ENCODE peak calls at places on chromosome 1, in four cellular contexts. One of them, this sample, is unnamed.
A peak's percentile ranks its signal among the peaks of the same experiment; 100 is the strongest.

GRCh38 chr1:12173631-12174121 is 6.9 kb downstream of the TNFRSF1B start:
- DNase-seq in uterus: no peak
- DNase-seq in A549: no peak
- DNase-seq in kidney: no peak
- DNase-seq in this sample: peak; percentile 60

GRCh38 chr1:161207173-161207572 is 5.0 kb downstream of the NDUFS2 start:
- DNase-seq in kidney: peak; percentile 86
- DNase-seq in uterus: peak; percentile 60
- DNase-seq in A549: no peak
- DNase-seq in this sample: no peak

GRCh38 chr1:80994934-80995333 is 805.8 kb upstream of the ADGRL2 start:
- DNase-seq in uterus: no peak
- DNase-seq in A549: no peak
- DNase-seq in kidney: no peak
- DNase-seq in this sample: no peak

GRCh38 chr1:156126701-156127534 is 12.4 kb downstream of the LMNA start:
- DNase-seq in A549: no peak
- DNase-seq in uterus: no peak
- DNase-seq in kidney: peak; percentile 89
- DNase-seq in this sample: peak; percentile 69

GRCh38 chr1:240946926-240947325 is 335.0 kb upstream of the GREM2 start:
- DNase-seq in A549: peak; percentile 35
- DNase-seq in uterus: no peak
- DNase-seq in kidney: no peak
- DNase-seq in this sample: peak; percentile 20

GRCh38 chr1:7470904-7471638 is 300.0 kb upstream of the VAMP3 start:
- DNase-seq in A549: peak; percentile 90
- DNase-seq in uterus: peak; percentile 66
- DNase-seq in kidney: peak; percentile 95
- DNase-seq in this sample: no peak

GRCh38 chr1:8464987-8465386 is 147.1 kb downstream of the SLC45A1 start:
- DNase-seq in kidney: no peak
- DNase-seq in A549: no peak
- DNase-seq in uterus: no peak
- DNase-seq in this sample: no peak

GRCh38 chr1:223482766-223483165 is 89.6 kb downstream of the CCDC185 start:
- DNase-seq in uterus: no peak
- DNase-seq in A549: no peak
- DNase-seq in kidney: no peak
- DNase-seq in this sample: no peak

DNA sequence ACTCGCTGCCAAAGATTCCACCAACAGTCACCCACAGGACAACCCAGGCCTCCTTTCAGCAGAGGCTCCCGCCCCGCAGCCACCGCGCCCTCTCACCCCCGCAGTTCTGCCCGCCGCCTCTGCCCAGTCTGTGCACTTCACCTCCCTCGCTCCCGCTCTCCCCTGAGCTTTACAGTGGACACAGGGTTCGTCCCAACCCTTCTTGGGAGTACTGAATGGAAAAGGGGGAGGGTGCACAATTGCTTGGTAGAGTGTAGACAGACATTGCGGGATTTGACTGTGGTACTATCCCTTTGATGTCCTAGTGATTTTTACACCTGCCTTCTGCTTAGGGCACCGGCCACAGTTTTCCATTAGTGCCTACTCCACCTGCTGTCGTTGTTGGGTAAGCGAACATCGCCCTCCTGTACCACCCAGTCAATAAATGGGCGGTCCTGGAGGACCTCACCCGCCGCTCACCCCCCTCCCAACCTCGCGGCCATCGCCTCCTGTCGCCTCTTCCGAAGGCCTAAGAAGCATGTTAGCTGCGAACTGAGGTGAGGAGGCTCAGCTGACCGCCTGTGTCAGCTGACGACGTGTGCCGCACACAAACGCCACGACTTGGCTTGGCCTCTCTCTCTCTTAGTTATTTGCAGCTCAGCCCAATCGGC is 9.3 kb upstream of the NBPF11 start:
- DNase-seq in kidney: peak; percentile 61
- DNase-seq in A549: no peak
- DNase-seq in uterus: no peak
- DNase-seq in this sample: peak; percentile 2
- TF ChIP-seq CTCF in kidney: no peak
- TF ChIP-seq CTCF in A549: no peak
- TF ChIP-seq CTCF in uterus: no peak
- TF ChIP-seq CTCF in this sample: no peak

DNA sequence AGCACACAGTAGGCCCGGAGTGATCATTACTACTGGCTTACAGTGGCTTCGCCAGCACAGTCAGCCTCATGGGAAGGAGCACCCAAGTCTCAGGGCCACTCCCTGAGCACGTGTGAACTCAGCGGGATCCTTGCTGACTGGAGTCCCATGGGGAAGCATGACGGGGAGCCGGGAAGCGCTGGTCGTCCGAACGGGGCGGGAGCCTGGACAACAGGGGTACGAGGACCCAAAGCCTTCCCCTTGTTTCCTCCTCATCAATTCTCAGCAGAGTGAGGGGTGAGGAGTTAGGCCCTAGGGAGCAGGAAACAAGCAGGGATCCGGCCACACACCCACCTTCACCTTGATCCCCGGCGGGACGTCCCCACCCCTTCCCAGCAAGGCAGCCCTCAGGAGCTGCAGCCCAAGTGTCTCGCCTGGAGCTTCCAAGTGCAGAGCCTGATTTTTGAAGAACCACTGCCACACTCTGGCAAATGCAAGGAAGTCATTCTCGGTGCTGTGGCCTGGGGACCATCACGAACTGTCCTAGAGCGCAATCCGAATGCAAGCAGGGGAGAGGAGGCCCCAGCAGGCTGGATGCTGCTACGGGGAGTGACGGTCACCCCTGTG is 35.5 kb downstream of the TOMM20 start:
- DNase-seq in uterus: peak; percentile 45
- DNase-seq in kidney: peak; percentile 83
- DNase-seq in A549: peak; percentile 36
- DNase-seq in this sample: no peak
- TF ChIP-seq CTCF in uterus: no peak
- TF ChIP-seq CTCF in kidney: peak; percentile 37
- TF ChIP-seq CTCF in A549: no peak
- TF ChIP-seq CTCF in this sample: peak; percentile 36

GRCh38 chr1:204828352-204828850 is 42.3 kb upstream of the NFASC start:
- DNase-seq in kidney: peak; percentile 89
- DNase-seq in A549: peak; percentile 84
- DNase-seq in uterus: peak; percentile 88
- DNase-seq in this sample: no peak
- TF ChIP-seq CTCF in kidney: peak; percentile 20
- TF ChIP-seq CTCF in A549: no peak
- TF ChIP-seq CTCF in uterus: peak; percentile 60
- TF ChIP-seq CTCF in this sample: no peak

DNA sequence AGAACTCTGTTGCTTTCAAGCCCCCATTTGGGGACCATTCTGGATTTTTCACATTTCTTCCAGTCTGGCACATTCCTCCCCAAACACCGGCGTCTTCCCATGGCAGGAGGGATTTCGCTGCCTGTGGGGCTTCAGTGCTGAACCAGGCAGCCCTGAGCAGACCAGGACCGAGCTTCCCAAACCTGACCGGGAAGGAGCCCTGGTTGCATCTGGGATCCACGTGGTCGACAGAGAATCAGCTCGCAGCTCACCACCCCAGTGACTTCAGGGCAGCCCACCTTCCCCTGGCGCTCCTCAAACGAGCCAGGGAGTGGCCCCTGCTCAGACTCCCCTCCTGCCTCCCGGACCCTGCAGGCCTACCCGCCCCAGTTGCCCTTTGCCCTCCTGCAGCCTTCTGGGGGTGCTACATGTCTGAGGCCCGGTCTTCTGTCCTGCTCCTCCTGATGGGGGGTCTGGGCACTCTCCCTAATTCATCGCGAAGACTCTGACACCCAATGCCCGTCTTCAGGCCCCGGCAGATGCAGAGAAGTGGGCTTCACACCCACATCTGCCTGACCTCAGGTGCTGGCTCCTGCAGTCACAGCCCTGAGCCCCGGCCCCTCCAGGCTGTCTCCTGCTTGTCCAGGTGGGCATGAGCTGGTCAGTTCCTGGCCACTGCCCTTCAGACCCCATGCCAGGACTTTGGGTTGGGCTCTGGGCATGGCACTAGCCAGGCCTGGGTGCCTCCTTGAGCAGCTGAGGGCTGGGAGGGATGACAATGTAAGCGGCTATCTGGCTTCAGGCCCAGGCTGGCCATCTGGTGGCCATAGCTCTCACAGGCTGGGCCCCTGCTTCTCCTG is 26.2 kb upstream of the PRSS38 start:
- DNase-seq in kidney: peak; percentile 72
- DNase-seq in uterus: no peak
- DNase-seq in A549: no peak
- DNase-seq in this sample: no peak
- TF ChIP-seq CTCF in kidney: no peak
- TF ChIP-seq CTCF in uterus: no peak
- TF ChIP-seq CTCF in A549: no peak
- TF ChIP-seq CTCF in this sample: no peak

GRCh38 chr1:201444792-201445191 is 23.3 kb upstream of the TNNI1 start:
- DNase-seq in uterus: no peak
- DNase-seq in A549: no peak
- DNase-seq in kidney: no peak
- DNase-seq in this sample: no peak

GRCh38 chr1:201450721-201451291 is 18.2 kb downstream of the PHLDA3 start:
- DNase-seq in uterus: peak; percentile 84
- DNase-seq in A549: no peak
- DNase-seq in kidney: peak; percentile 80
- DNase-seq in this sample: no peak

GRCh38 chr1:201445300-201445699 is 23.7 kb downstream of the PHLDA3 start:
- DNase-seq in A549: no peak
- DNase-seq in kidney: no peak
- DNase-seq in uterus: no peak
- DNase-seq in this sample: no peak

GRCh38 chr1:201448981-201449380 is 20.0 kb downstream of the PHLDA3 start:
- DNase-seq in uterus: no peak
- DNase-seq in A549: no peak
- DNase-seq in kidney: no peak
- DNase-seq in this sample: no peak

DNA sequence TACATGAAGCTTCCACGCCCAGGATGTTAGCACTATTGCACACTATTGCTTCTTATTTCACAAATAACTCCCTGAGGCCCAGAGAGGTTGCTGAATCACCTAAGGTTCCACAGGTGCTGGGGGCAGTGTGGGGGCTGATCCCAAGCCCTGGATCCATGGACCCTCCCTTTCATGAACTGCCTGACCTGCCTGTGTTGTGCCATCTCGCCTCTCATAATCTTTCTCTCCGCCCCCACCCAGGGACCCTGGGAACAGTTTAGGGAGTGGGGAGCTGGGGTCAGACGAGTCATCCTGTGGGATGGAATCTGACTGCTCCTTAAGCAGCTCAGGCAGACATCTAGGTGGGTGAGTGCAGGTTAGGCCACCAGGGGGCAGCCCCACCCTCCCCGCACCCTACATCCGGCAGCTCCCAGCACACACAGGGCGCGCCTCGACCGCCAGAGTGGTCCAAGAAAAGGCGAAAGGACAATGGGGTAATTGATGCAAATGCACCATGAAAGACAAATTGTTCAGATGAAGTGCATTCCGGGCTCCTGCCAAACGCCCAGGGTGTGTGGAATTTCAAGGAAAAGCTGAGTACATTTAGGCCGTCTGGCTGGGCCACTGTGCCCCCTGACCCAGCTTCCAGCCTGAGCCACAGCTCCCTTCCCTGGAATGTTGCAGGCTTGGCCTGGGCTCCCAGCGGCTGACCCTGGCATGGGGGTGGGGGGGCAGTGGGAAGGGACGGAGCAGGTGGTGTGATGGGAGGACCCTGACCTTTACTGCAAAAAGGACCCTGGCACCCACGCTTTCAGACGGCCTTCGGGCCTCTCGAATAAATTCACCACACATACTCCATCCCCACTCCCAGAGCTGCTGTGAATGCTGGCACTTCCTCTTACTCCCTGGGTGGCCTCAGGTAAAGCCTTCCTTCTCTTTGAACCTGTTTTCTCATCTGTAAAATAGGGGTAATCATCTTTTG is 20.8 kb downstream of the PHLDA3 start:
- DNase-seq in kidney: peak; percentile 85
- DNase-seq in uterus: peak; percentile 85
- DNase-seq in A549: peak; percentile 94
- DNase-seq in this sample: peak; percentile 89
- TF ChIP-seq CTCF in kidney: peak; percentile 70
- TF ChIP-seq CTCF in uterus: peak; percentile 86
- TF ChIP-seq CTCF in A549: peak; percentile 90
- TF ChIP-seq CTCF in this sample: peak; percentile 80

DNA sequence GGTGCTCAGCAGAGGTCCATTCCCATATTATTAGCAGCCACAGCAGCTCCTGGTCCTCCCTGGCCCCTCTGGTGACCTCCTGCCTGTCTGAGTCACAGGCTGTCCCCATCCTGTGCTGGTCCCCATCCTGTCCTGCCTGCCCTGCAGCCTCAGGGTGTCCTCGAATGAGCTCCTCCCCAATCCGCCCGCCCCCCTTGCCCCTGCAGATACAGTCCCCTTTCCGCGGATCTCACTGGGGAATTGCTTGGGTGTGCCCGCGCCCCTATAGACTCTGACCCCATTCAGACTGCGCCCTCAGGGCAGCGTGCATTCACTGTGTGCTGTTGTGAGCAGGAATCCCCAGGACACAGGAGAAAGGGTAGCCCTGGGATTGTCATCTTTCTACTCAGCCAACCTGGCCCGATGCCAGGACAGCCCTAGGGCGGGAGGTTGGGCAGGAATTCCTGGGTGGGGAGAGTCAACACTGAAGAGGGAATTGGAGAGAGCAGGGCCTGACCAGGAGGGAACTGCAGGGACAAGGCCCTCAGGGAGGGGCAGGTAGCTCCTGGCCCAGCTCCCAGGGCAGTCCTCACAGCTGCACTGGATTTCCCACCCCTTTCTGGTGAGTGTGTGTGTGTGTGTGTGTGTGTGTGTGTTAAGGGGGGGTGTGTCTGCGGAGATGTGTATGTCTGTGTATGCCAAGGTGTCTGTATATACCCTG is 1.1 kb upstream of the GUCA2A start:
- DNase-seq in kidney: peak; percentile 90
- DNase-seq in uterus: no peak
- DNase-seq in A549: peak; percentile 59
- DNase-seq in this sample: no peak
- TF ChIP-seq CTCF in kidney: no peak
- TF ChIP-seq CTCF in uterus: no peak
- TF ChIP-seq CTCF in A549: no peak
- TF ChIP-seq CTCF in this sample: no peak

GRCh38 chr1:76867342-76868130 is at the start of gene ST6GALNAC5:
- DNase-seq in uterus: no peak
- DNase-seq in kidney: peak; percentile 71
- DNase-seq in A549: peak; percentile 30
- DNase-seq in this sample: peak; percentile 26
- TF ChIP-seq CTCF in uterus: no peak
- TF ChIP-seq CTCF in kidney: no peak
- TF ChIP-seq CTCF in A549: no peak
- TF ChIP-seq CTCF in this sample: no peak